ENCODE peak calls at places on chromosomes 2 and 18, in five cellular contexts. Z is NB4, J is H54, M is endothelial cell of umbilical vein, D is stomach. A is an unnamed sample.

GRCh38 chr2:144571770-144572169 is 51.9 kb upstream of the ZEB2 start:
- DNase-seq in Z (no peak), D (no peak), M (no peak), J (no peak), A (no peak)

GRCh38 chr2:212726403-212726802 is 187.8 kb upstream of the ERBB4 start:
- DNase-seq in M (no peak), D (no peak), Z (no peak), J (no peak), A (no peak)

GRCh38 chr2:152594022-152594712 is 123.1 kb downstream of the PRPF40A start:
- DNase-seq in D (no peak), Z (peak; percentile 33), M (no peak), J (no peak), A (peak; percentile 29)

GRCh38 chr2:163541920-163542319 is 193.9 kb downstream of the FIGN start:
- DNase-seq in J (no peak), D (no peak), Z (no peak), M (no peak), A (no peak)

GRCh38 chr2:14675489-14675888 is 43.0 kb downstream of the LRATD1 start:
- DNase-seq in Z (no peak), D (no peak), J (no peak), M (no peak), A (no peak)

GRCh38 chr2:173599821-173600354 is 245.2 kb downstream of the CDCA7 start:
- DNase-seq in D (no peak), M (no peak), Z (no peak), J (no peak), A (no peak)

GRCh38 chr2:21303876-21304275 is 180.1 kb downstream of the TDRD15 start:
- DNase-seq in M (no peak), Z (no peak), D (no peak), J (no peak), A (no peak)

GRCh38 chr2:128324897-128325410 is 6.3 kb upstream of the HS6ST1 start:
- DNase-seq in Z (no peak), D (no peak), M (no peak), J (no peak), A (no peak)

GRCh38 chr2:113117594-113118262 is 9.7 kb upstream of the IL1RN start:
- DNase-seq in M (no peak), Z (peak; percentile 52), J (no peak), D (peak; percentile 94), A (peak; percentile 96)

GRCh38 chr2:232501331-232501771 is 13.7 kb upstream of the ECEL1 start:
- DNase-seq in Z (no peak), J (no peak), M (no peak), D (no peak), A (no peak)

GRCh38 chr2:30192327-30192726 is 39.0 kb upstream of the LBH start:
- DNase-seq in M (no peak), Z (no peak), J (no peak), D (peak; percentile 1), A (peak; percentile 81)

GRCh38 chr2:16085073-16085472 is 144.7 kb downstream of the MYCN start:
- DNase-seq in Z (no peak), D (no peak), M (no peak), J (no peak), A (no peak)

GRCh38 chr2:200944467-200945394 is 18.7 kb downstream of the ORC2 start:
- DNase-seq in D (peak; percentile 62), Z (peak; percentile 54), J (peak; percentile 29), M (peak; percentile 91), A (peak; percentile 81)

GRCh38 chr2:24018241-24018640 is 8.4 kb downstream of the MFSD2B start:
- DNase-seq in J (no peak), M (no peak), D (no peak), Z (no peak), A (no peak)

GRCh38 chr2:112713585-112713925 is 7.3 kb upstream of the NT5DC4 start:
- DNase-seq in D (no peak), M (no peak), Z (no peak), J (no peak), A (no peak)

GRCh38 chr2:207156045-207156444 is 9.7 kb downstream of the KLF7 start:
- DNase-seq in Z (no peak), M (no peak), D (no peak), J (no peak), A (no peak)

GRCh38 chr2:177543007-177543760 is 150.6 kb downstream of the AGPS start:
- DNase-seq in D (no peak), M (no peak), J (peak; percentile 30), Z (no peak), A (no peak)

GRCh38 chr2:46849080-46849715 is 66.4 kb downstream of the MCFD2 start:
- DNase-seq in J (no peak), D (no peak), Z (no peak), M (peak; percentile 27), A (no peak)

GRCh38 chr2:213238753-213239591 is 45.3 kb upstream of the SPAG16 start:
- DNase-seq in M (peak; percentile 17), D (no peak), J (no peak), Z (no peak), A (no peak)

GRCh38 chr2:158378926-158379325 is 77.6 kb downstream of the CCDC148 start:
- DNase-seq in Z (no peak), M (no peak), J (no peak), D (no peak), A (no peak)

GRCh38 chr2:10668402-10669012 is 21.3 kb downstream of the NOL10 start:
- DNase-seq in D (no peak), J (no peak), M (peak; percentile 82), Z (peak; percentile 82), A (peak; percentile 86)

DNA sequence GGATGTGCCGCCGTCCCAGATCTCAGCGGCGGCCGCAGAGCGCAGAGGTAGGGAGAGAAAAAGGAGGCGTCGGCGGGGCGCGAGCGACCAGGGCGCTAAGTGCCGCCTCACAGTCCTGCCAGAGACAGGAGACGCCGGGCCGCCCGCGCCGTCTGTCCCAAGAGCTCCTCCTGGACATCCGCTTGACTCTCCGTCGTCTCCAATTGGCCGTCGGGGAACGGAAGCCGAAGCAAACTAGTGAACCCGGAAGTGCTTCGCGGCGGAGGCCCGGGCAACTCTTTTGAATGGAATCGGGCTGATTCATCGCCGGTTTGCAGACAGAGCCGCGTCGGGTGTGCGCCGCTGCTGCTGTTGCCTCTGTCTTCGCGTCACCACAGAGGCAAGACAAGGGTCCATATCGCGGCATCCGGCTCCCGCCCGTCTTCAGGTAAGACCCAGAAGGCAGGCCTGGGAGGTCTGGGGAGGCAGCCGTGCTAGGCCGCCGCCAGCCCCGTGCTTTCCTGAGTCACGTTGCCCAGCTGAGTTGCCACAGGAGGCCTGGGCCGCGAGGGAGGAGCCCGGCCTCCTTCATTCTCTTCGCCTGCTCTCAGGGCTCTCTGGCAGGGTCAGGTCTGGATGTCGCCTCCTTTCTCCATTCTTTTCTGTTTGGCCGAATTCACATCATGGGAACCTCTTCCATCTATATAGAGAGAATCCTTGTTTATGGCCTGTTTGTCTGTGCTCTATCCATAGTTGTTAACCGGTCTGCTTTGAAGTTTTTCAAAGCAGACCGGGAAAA is at the start of gene PSMD14:
- DNase-seq in Z (peak; percentile 98), J (peak; percentile 69), D (peak; percentile 91), M (peak; percentile 95), A (peak; percentile 95)
- TF ChIP-seq POLR2A in Z (peak; percentile 61), J (peak; percentile 80), D (no peak), M (peak; percentile 96), A (peak; percentile 94)

DNA sequence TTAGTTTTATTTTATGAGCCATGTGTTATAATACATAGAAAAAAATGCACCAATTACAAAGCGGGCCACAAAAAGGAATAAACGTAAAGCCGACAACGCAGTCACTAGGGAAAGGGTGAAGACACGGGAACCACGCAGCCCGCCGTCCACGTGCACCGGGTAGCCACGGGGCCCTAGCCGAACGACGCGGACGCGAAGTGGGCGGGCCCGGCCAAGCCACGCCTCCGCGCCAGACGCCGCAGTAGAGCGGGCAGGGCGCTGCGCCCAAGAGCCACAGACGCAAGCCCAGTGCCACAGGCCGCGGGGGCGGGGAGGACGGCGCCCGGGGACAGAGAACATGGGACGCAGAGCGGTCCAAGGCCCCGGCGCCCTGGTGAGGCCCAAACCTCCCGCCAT is at the start of gene DUSP28:
- DNase-seq in Z (peak; percentile 95), D (peak; percentile 95), M (peak; percentile 89), J (peak; percentile 95), A (peak; percentile 95)
- TF ChIP-seq POLR2A in Z (peak; percentile 68), D (no peak), M (peak; percentile 75), J (peak; percentile 91), A (peak; percentile 82)

GRCh38 chr18:5874336-5874735 is 21.0 kb downstream of the TMEM200C start:
- DNase-seq in Z (no peak), M (no peak), J (no peak), D (no peak), A (no peak)

GRCh38 chr18:5868218-5868904 is 27.0 kb downstream of the TMEM200C start:
- DNase-seq in Z (peak; percentile 78), D (peak; percentile 63), J (no peak), M (peak; percentile 84), A (peak; percentile 81)

DNA sequence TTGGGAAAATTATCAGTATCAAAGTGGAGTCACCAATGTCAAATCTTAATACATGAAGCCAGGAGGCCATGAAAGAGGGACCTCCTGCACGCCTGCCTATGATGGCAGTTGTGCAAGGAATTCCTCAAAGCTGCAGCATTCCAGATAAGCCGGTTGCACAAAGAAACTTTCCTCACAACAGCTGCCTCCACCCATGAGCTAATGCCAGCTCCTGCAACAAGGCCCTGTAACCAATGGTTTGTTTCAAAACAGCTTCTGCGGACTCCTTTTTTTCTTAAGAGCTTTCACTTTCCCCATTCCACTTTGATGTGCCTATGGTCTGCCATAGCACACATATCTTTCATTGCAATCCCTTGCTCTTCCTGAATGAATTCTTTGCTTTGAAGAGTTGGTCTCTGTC is 22.4 kb downstream of the TMEM200C start:
- DNase-seq in D (no peak), Z (no peak), J (no peak), M (no peak), A (no peak)
- TF ChIP-seq POLR2A in D (no peak), Z (no peak), J (no peak), M (no peak), A (no peak)

GRCh38 chr2:70140978-70141753 is 49.7 kb downstream of the C2orf42 start:
- DNase-seq in D (peak; percentile 71), J (no peak), M (peak; percentile 25), Z (peak; percentile 83), A (peak; percentile 66)

GRCh38 chr2:70142590-70143313 is 48.1 kb downstream of the C2orf42 start:
- DNase-seq in Z (peak; percentile 100), J (peak; percentile 94), M (peak; percentile 100), D (peak; percentile 100), A (peak; percentile 100)

GRCh38 chr2:70144443-70145167 is 46.2 kb downstream of the C2orf42 start:
- DNase-seq in J (no peak), M (no peak), D (no peak), Z (no peak), A (no peak)

GRCh38 chr2:70143314-70144150 is 47.3 kb downstream of the C2orf42 start:
- DNase-seq in Z (peak; percentile 69), D (peak; percentile 60), M (peak; percentile 78), J (peak; percentile 74), A (peak; percentile 82)

DNA sequence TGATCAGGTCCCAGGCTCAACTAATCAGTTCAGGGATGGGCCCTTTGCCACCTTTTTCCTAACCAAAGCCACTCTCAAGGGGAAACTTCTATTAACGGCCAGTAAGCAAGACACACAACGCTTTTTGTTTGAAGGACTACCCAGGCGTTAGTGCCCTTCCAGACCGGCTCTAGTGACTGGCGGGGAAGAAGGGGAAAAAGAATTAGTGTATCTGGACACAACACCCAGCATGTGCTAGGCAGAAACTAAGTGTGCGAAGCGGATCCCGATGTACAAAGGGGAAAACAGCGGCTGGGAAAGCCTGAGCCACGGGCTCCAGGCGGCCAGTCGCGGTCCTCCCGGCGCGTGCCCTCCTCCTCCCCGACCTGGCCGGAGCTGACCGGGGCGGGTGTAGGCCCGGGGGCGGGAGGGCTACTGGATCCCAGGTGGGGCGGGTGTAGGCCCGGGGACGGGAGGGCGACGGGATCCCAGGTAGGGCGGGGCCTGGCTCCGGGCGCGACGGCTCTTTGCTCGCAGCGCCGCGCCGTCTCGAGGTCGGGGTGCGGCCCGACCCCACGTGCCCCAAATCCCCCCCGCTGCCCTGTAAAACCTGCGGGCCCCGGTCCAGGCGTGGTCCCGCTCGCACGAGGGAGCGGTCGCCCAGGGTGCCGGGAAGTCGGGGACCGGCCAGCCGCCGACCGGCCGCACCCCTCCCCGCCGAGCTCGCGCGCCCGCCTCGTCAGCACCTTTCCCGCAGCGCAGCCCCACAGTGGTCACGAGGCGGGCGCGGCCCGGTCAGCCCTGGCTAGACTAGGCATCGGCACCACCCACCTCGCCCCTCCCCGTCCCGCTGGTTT is 48.8 kb downstream of the C2orf42 start:
- DNase-seq in Z (no peak), J (peak; percentile 23), M (peak; percentile 61), D (peak; percentile 80), A (no peak)
- TF ChIP-seq POLR2A in Z (peak; percentile 60), J (peak; percentile 85), M (peak; percentile 78), D (no peak), A (peak; percentile 51)

A was measured in erythroblast.